ENCODE peak calls at places on chromosomes 3 and 15, in four cellular contexts. K is uterus, H is NCI-H1105, C is NCI-H2171 treated with DMSO at 0.1 percent for 48 hours. J is an unnamed sample.
A peak's percentile ranks its signal among the peaks of the same experiment; 100 is the strongest.

GRCh38 chr3:24067483-24067882 is 122.4 kb downstream of the NR1D2 start:
- DNase-seq in H (no peak), K (no peak), C (no peak), J (no peak)

GRCh38 chr3:18444597-18445420 is 19.7 kb upstream of the SATB1 start:
- DNase-seq in C (peak; percentile 40), H (peak; percentile 40), K (peak; percentile 36), J (peak; percentile 47)

GRCh38 chr15:61623746-61624145 is 394.6 kb upstream of the RORA start:
- DNase-seq in C (no peak), H (no peak), K (no peak), J (no peak)

GRCh38 chr3:31918179-31919165 is 62.6 kb downstream of the OSBPL10 start:
- DNase-seq in C (no peak), H (no peak), K (no peak), J (no peak)

GRCh38 chr3:97432914-97433313 is 331.6 kb upstream of the ARL6 start:
- DNase-seq in C (no peak), H (no peak), K (no peak), J (no peak)

GRCh38 chr15:35078221-35078915 is 6.7 kb downstream of the NANOGP8 start:
- DNase-seq in H (peak; percentile 10), K (peak; percentile 48), C (peak; percentile 57), J (no peak)

GRCh38 chr3:134194247-134194646 is 56.4 kb downstream of the RYK start:
- DNase-seq in C (no peak), K (no peak), H (no peak), J (no peak)

GRCh38 chr15:28886431-28887343 is 913 bp downstream of the APBA2 start:
- DNase-seq in C (no peak), H (no peak), K (no peak), J (no peak)

GRCh38 chr3:50664959-50665602 is 9.6 kb upstream of the DOCK3 start:
- DNase-seq in K (no peak), H (no peak), C (no peak), J (no peak)

J was measured in heart right ventricle.